ENCODE peak calls at places on chromosomes 1 and 21, in nine cellular contexts. A is endodermal cell, Z is heart right ventricle, F is posterior cingulate gyrus, P is T-helper 2 cell, Q is amygdala, O is NCI-H1092, C is GM04504, R is bronchial epithelial cell. N is an unnamed sample.
A peak's percentile ranks its signal among the peaks of the same experiment; 100 is the strongest.

GRCh38 chr1:165858928-165859845 is 31.8 kb downstream of the UCK2 start:
- DNase-seq in A (no peak), Z (no peak), F (no peak), P (no peak), Q (no peak), O (no peak), C (no peak), R (no peak), N (no peak)

GRCh38 chr1:198465201-198466144 is 75.0 kb downstream of the ATP6V1G3 start:
- DNase-seq in A (no peak), Z (peak; percentile 5), F (no peak), P (peak; percentile 64), Q (no peak), O (peak; percentile 26), C (peak; percentile 65), R (peak; percentile 78), N (peak; percentile 48)

GRCh38 chr1:112502827-112503226 is 5.9 kb upstream of the WNT2B start:
- DNase-seq in A (no peak), Z (no peak), F (peak; percentile 89), P (no peak), Q (no peak), O (no peak), C (no peak), R (no peak), N (peak; percentile 48)

GRCh38 chr1:107196973-107197562 is 56.2 kb downstream of the NTNG1 start:
- DNase-seq in A (peak; percentile 81), Z (no peak), F (no peak), P (peak; percentile 47), Q (no peak), O (no peak), C (no peak), R (peak; percentile 26), N (peak; percentile 5)

GRCh38 chr1:17215545-17215890 is 10.6 kb downstream of the PADI1 start:
- DNase-seq in A (no peak), Z (no peak), F (no peak), P (no peak), Q (no peak), O (no peak), C (no peak), R (peak; percentile 90), N (no peak)

GRCh38 chr1:178238722-178239510 is 145.0 kb downstream of the RASAL2 start:
- DNase-seq in A (no peak), Z (no peak), F (no peak), P (no peak), Q (no peak), O (no peak), C (peak; percentile 95), R (peak; percentile 100), N (no peak)

GRCh38 chr1:206678490-206678889 is 6.2 kb upstream of the MAPKAPK2 start:
- DNase-seq in A (no peak), Z (no peak), F (no peak), P (peak; percentile 55), Q (no peak), O (no peak), C (no peak), R (no peak), N (no peak)

GRCh38 chr1:176800978-176801552 is 338.1 kb downstream of the PAPPA2 start:
- DNase-seq in A (peak; percentile 42), Z (peak; percentile 32), F (no peak), P (no peak), Q (no peak), O (no peak), C (no peak), R (no peak), N (no peak)

GRCh38 chr21:17250651-17251294 is 262.1 kb upstream of the CXADR start:
- DNase-seq in A (no peak), Z (no peak), F (no peak), P (no peak), Q (no peak), O (peak; percentile 32), C (no peak), R (no peak), N (no peak)

N was measured in cardiac muscle cell.